ENCODE peak calls at places on chromosomes 11 and 22, in eight cellular contexts. One of them, this sample, is unnamed.

GRCh38 chr11:64742940-64743590 is 877 bp downstream of the RASGRP2 start:
- DNase-seq in CD8-positive, alpha-beta T cell: peak
- DNase-seq in RWPE2: no peak
- DNase-seq in thyroid gland: peak
- DNase-seq in endothelial cell of umbilical vein: peak
- DNase-seq in dorsolateral prefrontal cortex: no peak
- DNase-seq in endothelial cell: peak
- DNase-seq in astrocyte of the spinal cord: no peak
- DNase-seq in this sample: peak

GRCh38 chr11:934437-934950 is 8.8 kb downstream of the AP2A2 start:
- DNase-seq in CD8-positive, alpha-beta T cell: no peak
- DNase-seq in RWPE2: no peak
- DNase-seq in thyroid gland: no peak
- DNase-seq in endothelial cell of umbilical vein: no peak
- DNase-seq in dorsolateral prefrontal cortex: no peak
- DNase-seq in endothelial cell: no peak
- DNase-seq in astrocyte of the spinal cord: no peak
- DNase-seq in this sample: no peak

GRCh38 chr11:128613300-128613995 is 26.1 kb upstream of the ETS1 start:
- DNase-seq in CD8-positive, alpha-beta T cell: no peak
- DNase-seq in RWPE2: no peak
- DNase-seq in thyroid gland: no peak
- DNase-seq in endothelial cell of umbilical vein: no peak
- DNase-seq in dorsolateral prefrontal cortex: no peak
- DNase-seq in endothelial cell: no peak
- DNase-seq in astrocyte of the spinal cord: no peak
- DNase-seq in this sample: no peak

GRCh38 chr11:2528301-2529050 is 83.7 kb downstream of the KCNQ1 start:
- DNase-seq in CD8-positive, alpha-beta T cell: no peak
- DNase-seq in RWPE2: peak
- DNase-seq in thyroid gland: peak
- DNase-seq in endothelial cell of umbilical vein: no peak
- DNase-seq in dorsolateral prefrontal cortex: peak
- DNase-seq in endothelial cell: no peak
- DNase-seq in astrocyte of the spinal cord: no peak
- DNase-seq in this sample: no peak

GRCh38 chr11:10742460-10743208 is 8.4 kb upstream of the CTR9 start:
- DNase-seq in CD8-positive, alpha-beta T cell: peak
- DNase-seq in RWPE2: no peak
- DNase-seq in thyroid gland: no peak
- DNase-seq in endothelial cell of umbilical vein: no peak
- DNase-seq in dorsolateral prefrontal cortex: no peak
- DNase-seq in endothelial cell: no peak
- DNase-seq in astrocyte of the spinal cord: peak
- DNase-seq in this sample: peak

GRCh38 chr22:46761539-46762237 is 762 bp upstream of the TBC1D22A start:
- DNase-seq in CD8-positive, alpha-beta T cell: no peak
- DNase-seq in RWPE2: no peak
- DNase-seq in thyroid gland: no peak
- DNase-seq in endothelial cell of umbilical vein: no peak
- DNase-seq in dorsolateral prefrontal cortex: no peak
- DNase-seq in endothelial cell: no peak
- DNase-seq in astrocyte of the spinal cord: no peak
- DNase-seq in this sample: no peak

GRCh38 chr22:48784701-48785503 is 1042.8 kb downstream of the BRD1 start:
- DNase-seq in CD8-positive, alpha-beta T cell: peak
- DNase-seq in RWPE2: no peak
- DNase-seq in thyroid gland: no peak
- DNase-seq in endothelial cell of umbilical vein: no peak
- DNase-seq in dorsolateral prefrontal cortex: no peak
- DNase-seq in endothelial cell: no peak
- DNase-seq in astrocyte of the spinal cord: no peak
- DNase-seq in this sample: no peak

GRCh38 chr22:46076651-46077339 is 73.5 kb upstream of the PPARA start:
- DNase-seq in CD8-positive, alpha-beta T cell: no peak
- DNase-seq in RWPE2: peak
- DNase-seq in thyroid gland: peak
- DNase-seq in endothelial cell of umbilical vein: no peak
- DNase-seq in dorsolateral prefrontal cortex: peak
- DNase-seq in endothelial cell: no peak
- DNase-seq in astrocyte of the spinal cord: no peak
- DNase-seq in this sample: peak

GRCh38 chr11:73582636-73583035 is 15.3 kb downstream of the FAM168A start:
- DNase-seq in CD8-positive, alpha-beta T cell: no peak
- DNase-seq in RWPE2: no peak
- DNase-seq in thyroid gland: no peak
- DNase-seq in endothelial cell of umbilical vein: no peak
- DNase-seq in dorsolateral prefrontal cortex: no peak
- DNase-seq in endothelial cell: no peak
- DNase-seq in astrocyte of the spinal cord: no peak
- DNase-seq in this sample: no peak

GRCh38 chr22:27637604-27638003 is 164.0 kb downstream of the MN1 start:
- DNase-seq in CD8-positive, alpha-beta T cell: no peak
- DNase-seq in RWPE2: no peak
- DNase-seq in thyroid gland: no peak
- DNase-seq in endothelial cell of umbilical vein: no peak
- DNase-seq in dorsolateral prefrontal cortex: no peak
- DNase-seq in endothelial cell: no peak
- DNase-seq in astrocyte of the spinal cord: peak
- DNase-seq in this sample: peak

GRCh38 chr22:48758905-48759875 is 1068.5 kb downstream of the BRD1 start:
- DNase-seq in CD8-positive, alpha-beta T cell: peak
- DNase-seq in RWPE2: no peak
- DNase-seq in thyroid gland: no peak
- DNase-seq in endothelial cell of umbilical vein: no peak
- DNase-seq in dorsolateral prefrontal cortex: no peak
- DNase-seq in endothelial cell: no peak
- DNase-seq in astrocyte of the spinal cord: no peak
- DNase-seq in this sample: no peak

GRCh38 chr11:559712-560304 is 730 bp downstream of the LMNTD2 start:
- DNase-seq in CD8-positive, alpha-beta T cell: no peak
- DNase-seq in RWPE2: no peak
- DNase-seq in thyroid gland: no peak
- DNase-seq in endothelial cell of umbilical vein: no peak
- DNase-seq in dorsolateral prefrontal cortex: no peak
- DNase-seq in endothelial cell: no peak
- DNase-seq in astrocyte of the spinal cord: no peak
- DNase-seq in this sample: no peak

GRCh38 chr11:96113100-96113710 is 189.3 kb upstream of the MTMR2 start:
- DNase-seq in CD8-positive, alpha-beta T cell: no peak
- DNase-seq in RWPE2: no peak
- DNase-seq in thyroid gland: no peak
- DNase-seq in endothelial cell of umbilical vein: peak
- DNase-seq in dorsolateral prefrontal cortex: no peak
- DNase-seq in endothelial cell: no peak
- DNase-seq in astrocyte of the spinal cord: peak
- DNase-seq in this sample: peak

GRCh38 chr11:8258289-8258688 is 5.4 kb downstream of the LMO1 start:
- DNase-seq in CD8-positive, alpha-beta T cell: no peak
- DNase-seq in RWPE2: no peak
- DNase-seq in thyroid gland: no peak
- DNase-seq in endothelial cell of umbilical vein: no peak
- DNase-seq in dorsolateral prefrontal cortex: peak
- DNase-seq in endothelial cell: no peak
- DNase-seq in astrocyte of the spinal cord: no peak
- DNase-seq in this sample: no peak

GRCh38 chr11:87035976-87036583 is 1.7 kb upstream of the TMEM135 start:
- DNase-seq in CD8-positive, alpha-beta T cell: no peak
- DNase-seq in RWPE2: no peak
- DNase-seq in thyroid gland: no peak
- DNase-seq in endothelial cell of umbilical vein: no peak
- DNase-seq in dorsolateral prefrontal cortex: no peak
- DNase-seq in endothelial cell: no peak
- DNase-seq in astrocyte of the spinal cord: no peak
- DNase-seq in this sample: no peak

GRCh38 chr11:96143016-96143670 is 199.9 kb downstream of the MAML2 start:
- DNase-seq in CD8-positive, alpha-beta T cell: no peak
- DNase-seq in RWPE2: no peak
- DNase-seq in thyroid gland: no peak
- DNase-seq in endothelial cell of umbilical vein: peak
- DNase-seq in dorsolateral prefrontal cortex: no peak
- DNase-seq in endothelial cell: no peak
- DNase-seq in astrocyte of the spinal cord: peak
- DNase-seq in this sample: no peak

GRCh38 chr22:48951836-48952235 is 875.8 kb downstream of the BRD1 start:
- DNase-seq in CD8-positive, alpha-beta T cell: no peak
- DNase-seq in RWPE2: no peak
- DNase-seq in thyroid gland: no peak
- DNase-seq in endothelial cell of umbilical vein: no peak
- DNase-seq in dorsolateral prefrontal cortex: no peak
- DNase-seq in endothelial cell: no peak
- DNase-seq in astrocyte of the spinal cord: no peak
- DNase-seq in this sample: no peak

GRCh38 chr11:103794262-103794661 is 242.2 kb upstream of the DDI1 start:
- DNase-seq in CD8-positive, alpha-beta T cell: no peak
- DNase-seq in RWPE2: no peak
- DNase-seq in thyroid gland: no peak
- DNase-seq in endothelial cell of umbilical vein: no peak
- DNase-seq in dorsolateral prefrontal cortex: no peak
- DNase-seq in endothelial cell: no peak
- DNase-seq in astrocyte of the spinal cord: peak
- DNase-seq in this sample: no peak

GRCh38 chr11:36316049-36316448 is 20.0 kb downstream of the PRR5L start:
- DNase-seq in CD8-positive, alpha-beta T cell: no peak
- DNase-seq in RWPE2: no peak
- DNase-seq in thyroid gland: no peak
- DNase-seq in endothelial cell of umbilical vein: no peak
- DNase-seq in dorsolateral prefrontal cortex: no peak
- DNase-seq in endothelial cell: no peak
- DNase-seq in astrocyte of the spinal cord: no peak
- DNase-seq in this sample: no peak

GRCh38 chr11:78652866-78653265 is 78.2 kb upstream of the NARS2 start:
- DNase-seq in CD8-positive, alpha-beta T cell: no peak
- DNase-seq in RWPE2: no peak
- DNase-seq in thyroid gland: no peak
- DNase-seq in endothelial cell of umbilical vein: no peak
- DNase-seq in dorsolateral prefrontal cortex: no peak
- DNase-seq in endothelial cell: no peak
- DNase-seq in astrocyte of the spinal cord: no peak
- DNase-seq in this sample: no peak

GRCh38 chr22:31611065-31611760 is 50.8 kb downstream of the PISD start:
- DNase-seq in CD8-positive, alpha-beta T cell: no peak
- DNase-seq in RWPE2: peak
- DNase-seq in thyroid gland: no peak
- DNase-seq in endothelial cell of umbilical vein: peak
- DNase-seq in dorsolateral prefrontal cortex: no peak
- DNase-seq in endothelial cell: no peak
- DNase-seq in astrocyte of the spinal cord: no peak
- DNase-seq in this sample: no peak

GRCh38 chr11:24855951-24856350 is 359.1 kb downstream of the LUZP2 start:
- DNase-seq in CD8-positive, alpha-beta T cell: no peak
- DNase-seq in RWPE2: no peak
- DNase-seq in thyroid gland: no peak
- DNase-seq in endothelial cell of umbilical vein: no peak
- DNase-seq in dorsolateral prefrontal cortex: no peak
- DNase-seq in endothelial cell: no peak
- DNase-seq in astrocyte of the spinal cord: no peak
- DNase-seq in this sample: no peak

GRCh38 chr11:74449369-74449931 is 17.9 kb downstream of the KCNE3 start:
- DNase-seq in CD8-positive, alpha-beta T cell: peak
- DNase-seq in RWPE2: no peak
- DNase-seq in thyroid gland: peak
- DNase-seq in endothelial cell of umbilical vein: peak
- DNase-seq in dorsolateral prefrontal cortex: no peak
- DNase-seq in endothelial cell: peak
- DNase-seq in astrocyte of the spinal cord: peak
- DNase-seq in this sample: peak

GRCh38 chr11:61349916-61350315 is 11.8 kb downstream of the CYB561A3 start:
- DNase-seq in CD8-positive, alpha-beta T cell: no peak
- DNase-seq in RWPE2: no peak
- DNase-seq in thyroid gland: no peak
- DNase-seq in endothelial cell of umbilical vein: no peak
- DNase-seq in dorsolateral prefrontal cortex: no peak
- DNase-seq in endothelial cell: no peak
- DNase-seq in astrocyte of the spinal cord: no peak
- DNase-seq in this sample: no peak

GRCh38 chr11:44518968-44519550 is 46.4 kb upstream of the CD82 start:
- DNase-seq in CD8-positive, alpha-beta T cell: no peak
- DNase-seq in RWPE2: no peak
- DNase-seq in thyroid gland: no peak
- DNase-seq in endothelial cell of umbilical vein: no peak
- DNase-seq in dorsolateral prefrontal cortex: no peak
- DNase-seq in endothelial cell: no peak
- DNase-seq in astrocyte of the spinal cord: no peak
- DNase-seq in this sample: no peak

GRCh38 chr11:32071811-32072210 is 19.1 kb upstream of the RCN1 start:
- DNase-seq in CD8-positive, alpha-beta T cell: no peak
- DNase-seq in RWPE2: no peak
- DNase-seq in thyroid gland: no peak
- DNase-seq in endothelial cell of umbilical vein: peak
- DNase-seq in dorsolateral prefrontal cortex: no peak
- DNase-seq in endothelial cell: peak
- DNase-seq in astrocyte of the spinal cord: peak
- DNase-seq in this sample: peak
- TF ChIP-seq CTCF in CD8-positive, alpha-beta T cell: no peak
- TF ChIP-seq CTCF in RWPE2: peak
- TF ChIP-seq CTCF in thyroid gland: no peak
- TF ChIP-seq CTCF in endothelial cell of umbilical vein: peak
- TF ChIP-seq CTCF in dorsolateral prefrontal cortex: no peak
- TF ChIP-seq CTCF in endothelial cell: peak
- TF ChIP-seq CTCF in astrocyte of the spinal cord: peak
- TF ChIP-seq CTCF in this sample: peak

GRCh38 chr22:23240639-23241389 is 60.5 kb downstream of the BCR start:
- DNase-seq in CD8-positive, alpha-beta T cell: no peak
- DNase-seq in RWPE2: no peak
- DNase-seq in thyroid gland: no peak
- DNase-seq in endothelial cell of umbilical vein: peak
- DNase-seq in dorsolateral prefrontal cortex: no peak
- DNase-seq in endothelial cell: no peak
- DNase-seq in astrocyte of the spinal cord: no peak
- DNase-seq in this sample: no peak
- TF ChIP-seq CTCF in CD8-positive, alpha-beta T cell: no peak
- TF ChIP-seq CTCF in RWPE2: peak
- TF ChIP-seq CTCF in thyroid gland: peak
- TF ChIP-seq CTCF in endothelial cell of umbilical vein: peak
- TF ChIP-seq CTCF in dorsolateral prefrontal cortex: no peak
- TF ChIP-seq CTCF in endothelial cell: no peak
- TF ChIP-seq CTCF in astrocyte of the spinal cord: peak
- TF ChIP-seq CTCF in this sample: peak

DNA sequence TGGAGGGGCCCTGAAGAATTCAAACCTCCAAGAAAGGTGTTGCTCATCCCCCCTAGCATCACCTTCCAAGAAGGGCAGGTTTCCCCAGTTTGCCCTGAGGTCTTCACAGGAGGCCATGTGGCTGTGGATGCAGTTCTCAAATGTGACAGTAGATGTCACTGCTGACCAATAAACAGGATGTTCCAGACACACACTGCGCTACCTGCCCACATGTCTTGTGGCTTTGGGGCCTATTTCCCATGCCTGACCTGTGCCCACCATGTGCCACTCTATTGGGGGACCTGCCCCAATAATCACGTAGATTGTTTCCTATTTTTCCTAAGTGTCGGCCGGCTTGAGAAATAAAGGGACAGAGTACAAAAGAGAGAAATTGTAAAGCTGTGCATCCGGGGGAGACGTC is 4.5 kb downstream of the GSTT2 start:
- DNase-seq in CD8-positive, alpha-beta T cell: no peak
- DNase-seq in RWPE2: no peak
- DNase-seq in thyroid gland: no peak
- DNase-seq in endothelial cell of umbilical vein: peak
- DNase-seq in dorsolateral prefrontal cortex: no peak
- DNase-seq in endothelial cell: no peak
- DNase-seq in astrocyte of the spinal cord: peak
- DNase-seq in this sample: no peak
- TF ChIP-seq CTCF in CD8-positive, alpha-beta T cell: no peak
- TF ChIP-seq CTCF in RWPE2: peak
- TF ChIP-seq CTCF in thyroid gland: peak
- TF ChIP-seq CTCF in endothelial cell of umbilical vein: peak
- TF ChIP-seq CTCF in dorsolateral prefrontal cortex: peak
- TF ChIP-seq CTCF in endothelial cell: peak
- TF ChIP-seq CTCF in astrocyte of the spinal cord: peak
- TF ChIP-seq CTCF in this sample: peak

GRCh38 chr11:85627332-85627997 is at the start of gene DLG2:
- DNase-seq in CD8-positive, alpha-beta T cell: peak
- DNase-seq in RWPE2: no peak
- DNase-seq in thyroid gland: peak
- DNase-seq in endothelial cell of umbilical vein: peak
- DNase-seq in dorsolateral prefrontal cortex: no peak
- DNase-seq in endothelial cell: peak
- DNase-seq in astrocyte of the spinal cord: peak
- DNase-seq in this sample: peak
- TF ChIP-seq CTCF in CD8-positive, alpha-beta T cell: no peak
- TF ChIP-seq CTCF in RWPE2: no peak
- TF ChIP-seq CTCF in thyroid gland: no peak
- TF ChIP-seq CTCF in endothelial cell of umbilical vein: no peak
- TF ChIP-seq CTCF in dorsolateral prefrontal cortex: no peak
- TF ChIP-seq CTCF in endothelial cell: no peak
- TF ChIP-seq CTCF in astrocyte of the spinal cord: no peak
- TF ChIP-seq CTCF in this sample: no peak